ENCODE peak calls at places on chromosomes 3 and 15, in six cellular contexts. R is GM23338; B is CD8-positive, alpha-beta memory T cell; N is body of pancreas; I is AG04449; C is MG63. L is an unnamed sample.

GRCh38 chr3:161977063-161977462 is 480.5 kb downstream of the OTOL1 start:
- DNase-seq in B (no peak), N (no peak), I (peak; percentile 34), C (no peak), R (no peak), L (no peak)

GRCh38 chr3:4322635-4323034 is 19.5 kb downstream of the SETMAR start:
- DNase-seq in B (no peak), I (peak; percentile 71), R (no peak), N (no peak), C (no peak), L (peak; percentile 62)

GRCh38 chr15:48913141-48913540 is 35.2 kb downstream of the EID1 start:
- DNase-seq in B (no peak), I (no peak), N (no peak), C (no peak), R (no peak), L (no peak)

GRCh38 chr3:43632269-43632733 is 10.5 kb upstream of the ANO10 start:
- DNase-seq in I (no peak), C (peak; percentile 90), R (peak; percentile 19), N (no peak), B (no peak), L (peak; percentile 58)

GRCh38 chr15:99384992-99385669 is 133.8 kb downstream of the LRRC28 start:
- DNase-seq in C (peak; percentile 61), R (peak; percentile 46), I (no peak), B (no peak), N (no peak), L (no peak)

GRCh38 chr3:192207239-192207638 is 520.1 kb downstream of the FGF12 start:
- DNase-seq in N (no peak), C (no peak), R (no peak), B (no peak), I (no peak), L (no peak)

GRCh38 chr15:20341901-20342605 is 199.5 kb downstream of the GOLGA6L6 start:
- DNase-seq in R (no peak), I (no peak), B (peak; percentile 42), C (peak; percentile 52), N (peak; percentile 73), L (no peak)

GRCh38 chr3:38397320-38397719 is 50.7 kb downstream of the XYLB start:
- DNase-seq in N (peak; percentile 19), I (no peak), C (peak; percentile 0), B (no peak), R (peak; percentile 75), L (no peak)

GRCh38 chr3:45434996-45435395 is 46.6 kb downstream of the LARS2 start:
- DNase-seq in C (no peak), R (no peak), I (no peak), B (no peak), N (no peak), L (no peak)

GRCh38 chr3:130915567-130916292 is 21.8 kb downstream of the ATP2C1 start:
- DNase-seq in I (no peak), N (no peak), R (no peak), B (no peak), C (no peak), L (no peak)

GRCh38 chr15:56972426-56972825 is 54.0 kb downstream of the TCF12 start:
- DNase-seq in C (no peak), R (no peak), B (no peak), N (no peak), I (no peak), L (no peak)

GRCh38 chr15:99143655-99144610 is 39.1 kb downstream of the SYNM start:
- DNase-seq in B (no peak), I (no peak), N (peak; percentile 62), R (no peak), C (peak; percentile 41), L (no peak)

GRCh38 chr3:111668912-111669488 is 73.9 kb upstream of the ZBED2 start:
- DNase-seq in R (peak; percentile 84), I (no peak), B (peak; percentile 53), N (no peak), C (no peak), L (peak; percentile 37)

GRCh38 chr3:123025642-123026521 is 1.7 kb downstream of the SEMA5B start:
- DNase-seq in C (no peak), B (no peak), N (peak; percentile 34), I (no peak), R (peak; percentile 87), L (no peak)

GRCh38 chr15:73240864-73241499 is 127.8 kb downstream of the HCN4 start:
- DNase-seq in N (peak; percentile 84), B (peak; percentile 52), R (peak; percentile 79), I (no peak), C (peak; percentile 43), L (peak; percentile 43)

GRCh38 chr3:56624725-56625124 is 58.3 kb downstream of the TASOR start:
- DNase-seq in C (no peak), I (peak; percentile 9), B (no peak), N (no peak), R (no peak), L (no peak)

GRCh38 chr15:57489122-57489521 is 102.6 kb upstream of the MYZAP start:
- DNase-seq in C (no peak), I (no peak), B (no peak), R (no peak), N (no peak), L (no peak)

GRCh38 chr3:58522759-58523425 is 14.1 kb downstream of the ACOX2 start:
- DNase-seq in B (no peak), R (no peak), I (no peak), C (no peak), N (no peak), L (no peak)

GRCh38 chr3:136708339-136708985 is 43.7 kb downstream of the STAG1 start:
- DNase-seq in R (no peak), B (no peak), C (no peak), N (no peak), I (no peak), L (no peak)

GRCh38 chr3:130433306-130433705 is 83.7 kb upstream of the COL6A6 start:
- DNase-seq in B (no peak), I (no peak), C (no peak), R (no peak), N (no peak), L (no peak)

GRCh38 chr3:100489118-100489517 is 3.3 kb upstream of the TMEM45A start:
- DNase-seq in C (no peak), I (no peak), B (no peak), R (no peak), N (no peak), L (no peak)

GRCh38 chr3:99543796-99544195 is 94.6 kb upstream of the COL8A1 start:
- DNase-seq in R (no peak), I (no peak), N (no peak), B (no peak), C (no peak), L (no peak)

GRCh38 chr15:82832601-82833209 is 23.3 kb downstream of the WHAMM start:
- DNase-seq in N (no peak), B (no peak), R (no peak), I (peak; percentile 53), C (peak; percentile 76), L (peak; percentile 54)

GRCh38 chr3:150495563-150496168 is 50.6 kb downstream of the SERP1 start:
- DNase-seq in B (peak; percentile 23), R (peak; percentile 66), N (no peak), I (peak; percentile 5), C (no peak), L (peak; percentile 16)

GRCh38 chr3:112042842-112043280 is 8.3 kb downstream of the TMPRSS7 start:
- DNase-seq in B (no peak), C (no peak), N (no peak), I (no peak), R (no peak), L (no peak)

DNA sequence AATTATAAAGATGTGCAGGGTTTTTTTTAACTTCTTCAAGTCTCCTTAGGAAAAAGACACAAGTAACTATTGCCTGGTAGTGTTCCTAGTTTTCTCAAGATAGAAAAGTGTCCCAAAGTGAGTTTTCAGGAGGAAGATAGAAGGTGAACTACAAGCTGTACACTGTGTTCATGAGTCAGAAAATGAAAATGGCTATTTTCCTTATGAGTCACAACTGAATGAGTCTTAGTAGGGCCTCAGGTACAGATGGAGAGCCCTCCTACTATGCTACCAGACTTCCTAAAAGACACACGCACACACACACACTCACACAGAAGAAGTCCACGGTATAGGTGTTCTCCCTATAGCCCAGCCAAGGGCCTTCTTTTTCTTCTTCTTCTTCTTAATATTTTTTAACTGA is 3.1 kb downstream of the MYO1E start:
- DNase-seq in B (no peak), I (no peak), R (no peak), C (no peak), N (no peak), L (no peak)
- H3K4me3 ChIP-seq in B (no peak overlapping the region), I (no peak overlapping the region), R (no peak overlapping the region), C (no peak overlapping the region), N (no peak overlapping the region), L (no peak overlapping the region)

DNA sequence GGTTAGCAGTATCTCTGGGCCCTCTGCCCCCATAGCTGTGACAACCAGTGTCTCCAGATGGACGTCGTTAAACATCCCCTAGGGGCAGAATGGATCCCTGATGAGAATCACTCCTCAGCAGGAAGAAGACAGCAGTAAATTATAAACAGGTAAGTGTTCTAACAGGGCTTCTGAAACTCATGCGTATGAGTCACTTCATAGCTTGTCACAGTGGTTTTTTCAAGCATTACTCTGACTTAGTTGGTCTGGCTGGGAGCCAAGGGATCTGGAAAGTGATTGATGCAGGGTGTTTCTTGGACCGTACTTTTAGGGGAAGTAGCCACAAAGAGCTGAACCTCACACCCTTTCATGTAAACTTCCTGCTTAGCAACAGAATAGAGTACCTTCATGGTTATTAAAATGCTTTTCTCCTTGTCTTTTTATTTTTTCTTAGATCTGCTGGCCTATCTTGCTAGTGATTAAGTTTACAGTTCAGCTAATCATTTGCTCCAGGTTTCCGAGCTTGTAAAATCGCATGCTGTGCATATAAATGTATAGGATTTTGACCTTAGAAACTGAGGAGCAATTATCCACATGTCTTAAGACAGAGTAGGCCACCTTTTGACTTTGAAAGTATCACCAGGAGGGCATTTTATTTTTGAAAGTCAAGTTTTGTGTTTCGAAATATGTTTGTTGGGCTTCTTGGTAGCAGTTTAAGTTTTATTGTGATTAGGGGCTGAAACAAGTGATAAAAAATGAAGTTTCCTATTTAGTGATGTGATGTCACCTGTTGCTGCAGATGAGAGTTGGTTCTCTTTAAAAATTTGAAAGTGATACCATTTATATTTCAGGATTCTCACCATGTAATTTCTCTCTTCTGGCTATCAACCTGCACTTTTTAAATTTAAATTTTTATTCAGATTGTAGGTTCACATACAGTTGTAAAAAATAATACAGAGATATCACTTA is 333.9 kb downstream of the PTPRG start:
- DNase-seq in R (peak; percentile 66), B (peak; percentile 17), C (peak; percentile 75), I (no peak), N (peak; percentile 65), L (peak; percentile 58)
- H3K4me3 ChIP-seq in R (no peak overlapping the region), B (no peak overlapping the region), C (no peak overlapping the region), I (no peak overlapping the region), N (no peak overlapping the region), L (no peak overlapping the region)

DNA sequence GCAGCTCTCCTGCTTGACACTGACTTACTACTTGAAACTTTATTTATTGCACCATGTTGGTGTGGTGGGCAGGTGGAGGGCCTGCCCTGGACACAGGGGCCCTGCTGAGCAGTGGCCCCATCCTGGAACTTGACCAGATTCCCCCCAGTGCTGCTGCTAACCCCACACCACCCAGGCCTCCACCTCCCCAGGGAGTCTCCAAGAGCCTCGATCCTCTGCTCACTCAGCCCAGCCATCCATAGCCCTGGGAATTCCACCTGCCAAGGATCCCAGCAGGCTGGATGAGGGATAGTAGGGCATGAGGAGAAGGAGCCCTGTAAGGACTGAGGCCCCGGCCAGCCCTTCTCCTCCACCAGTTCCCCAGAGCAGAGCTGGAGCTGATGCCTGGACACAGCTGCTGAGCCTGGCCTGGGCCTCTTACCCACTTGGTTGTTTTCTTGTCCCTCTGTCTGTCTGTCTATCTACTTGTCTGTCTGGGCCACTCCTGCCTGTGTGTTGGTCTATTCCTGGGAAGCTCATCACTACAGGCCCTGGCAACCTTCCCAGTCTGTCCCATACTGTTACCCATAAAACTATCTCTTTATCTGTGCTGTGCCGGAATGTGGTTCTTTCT is 2.8 kb downstream of the CHAC1 start:
- DNase-seq in R (no peak), B (no peak), C (no peak), I (no peak), N (peak; percentile 14), L (no peak)
- H3K4me3 ChIP-seq in R (no peak overlapping the region), B (no peak overlapping the region), C (no peak overlapping the region), I (peak overlapping the region; percentile 96), N (no peak overlapping the region), L (peak overlapping the region; percentile 95)

GRCh38 chr3:187567741-187568140 is 102.5 kb downstream of the SST start:
- DNase-seq in N (no peak), R (peak; percentile 62), B (no peak), C (no peak), I (peak; percentile 76), L (peak; percentile 23)
- H3K4me3 ChIP-seq in N (no peak overlapping the region), R (no peak overlapping the region), B (no peak overlapping the region), C (no peak overlapping the region), I (no peak overlapping the region), L (no peak overlapping the region)

L was measured in AG04450.